ENCODE peak calls at places on chromosome 14, in five cellular contexts. One of them, this sample, is unnamed.

GRCh38 chr14:39094515-39094914 is 8.5 kb downstream of the SEC23A start:
- DNase-seq in heart right ventricle: no peak
- DNase-seq in epithelial cell of esophagus: no peak
- DNase-seq in transverse colon: no peak
- DNase-seq in AG09309: no peak
- DNase-seq in this sample: no peak

GRCh38 chr14:29897181-29897580 is 30.5 kb downstream of the PRKD1 start:
- DNase-seq in heart right ventricle: no peak
- DNase-seq in epithelial cell of esophagus: no peak
- DNase-seq in transverse colon: no peak
- DNase-seq in AG09309: no peak
- DNase-seq in this sample: no peak

GRCh38 chr14:91019673-91020072 is 40.8 kb downstream of the RPS6KA5 start:
- DNase-seq in epithelial cell of esophagus: peak; percentile 29
- DNase-seq in transverse colon: no peak
- DNase-seq in AG09309: no peak
- DNase-seq in heart right ventricle: no peak
- DNase-seq in this sample: no peak

GRCh38 chr14:88380405-88380804 is 5.1 kb upstream of the SPATA7 start:
- DNase-seq in transverse colon: no peak
- DNase-seq in epithelial cell of esophagus: peak; percentile 17
- DNase-seq in AG09309: no peak
- DNase-seq in heart right ventricle: no peak
- DNase-seq in this sample: peak; percentile 15

GRCh38 chr14:59695198-59695597 is 118.6 kb upstream of the CCDC175 start:
- DNase-seq in transverse colon: no peak
- DNase-seq in AG09309: no peak
- DNase-seq in epithelial cell of esophagus: peak; percentile 22
- DNase-seq in heart right ventricle: no peak
- DNase-seq in this sample: no peak

GRCh38 chr14:56065621-56066295 is 52.5 kb upstream of the PELI2 start:
- DNase-seq in epithelial cell of esophagus: peak; percentile 77
- DNase-seq in AG09309: no peak
- DNase-seq in heart right ventricle: no peak
- DNase-seq in transverse colon: no peak
- DNase-seq in this sample: no peak

GRCh38 chr14:35747379-35747778 is 61.7 kb downstream of the RALGAPA1 start:
- DNase-seq in heart right ventricle: no peak
- DNase-seq in AG09309: no peak
- DNase-seq in transverse colon: no peak
- DNase-seq in epithelial cell of esophagus: no peak
- DNase-seq in this sample: no peak

GRCh38 chr14:33611405-33612183 is 339.3 kb downstream of the EGLN3 start:
- DNase-seq in epithelial cell of esophagus: peak; percentile 66
- DNase-seq in AG09309: no peak
- DNase-seq in heart right ventricle: no peak
- DNase-seq in transverse colon: no peak
- DNase-seq in this sample: no peak

GRCh38 chr14:96631621-96632362 is 129.6 kb downstream of the PAPOLA start:
- DNase-seq in heart right ventricle: no peak
- DNase-seq in epithelial cell of esophagus: no peak
- DNase-seq in AG09309: no peak
- DNase-seq in transverse colon: peak; percentile 2
- DNase-seq in this sample: peak; percentile 1

GRCh38 chr14:93986972-93987371 is 10.1 kb upstream of the CCDC197 start:
- DNase-seq in transverse colon: no peak
- DNase-seq in heart right ventricle: peak; percentile 37
- DNase-seq in epithelial cell of esophagus: no peak
- DNase-seq in AG09309: no peak
- DNase-seq in this sample: no peak

GRCh38 chr14:99603471-99603933 is 505 bp downstream of the CCDC85C start:
- DNase-seq in epithelial cell of esophagus: peak; percentile 54
- DNase-seq in heart right ventricle: peak; percentile 19
- DNase-seq in transverse colon: peak; percentile 33
- DNase-seq in AG09309: no peak
- DNase-seq in this sample: no peak

GRCh38 chr14:73935666-73936065 is 14.2 kb downstream of the FAM161B start:
- DNase-seq in heart right ventricle: no peak
- DNase-seq in AG09309: no peak
- DNase-seq in transverse colon: no peak
- DNase-seq in epithelial cell of esophagus: peak; percentile 14
- DNase-seq in this sample: peak; percentile 38

GRCh38 chr14:66624319-66624937 is 116.5 kb downstream of the GPHN start:
- DNase-seq in transverse colon: peak; percentile 35
- DNase-seq in AG09309: peak; percentile 31
- DNase-seq in epithelial cell of esophagus: peak; percentile 68
- DNase-seq in heart right ventricle: peak; percentile 50
- DNase-seq in this sample: peak; percentile 41

GRCh38 chr14:96762650-96763049 is 34.5 kb upstream of the VRK1 start:
- DNase-seq in AG09309: no peak
- DNase-seq in heart right ventricle: no peak
- DNase-seq in epithelial cell of esophagus: peak; percentile 74
- DNase-seq in transverse colon: no peak
- DNase-seq in this sample: peak; percentile 79

GRCh38 chr14:33964599-33965317 is 13.9 kb upstream of the EGLN3 start:
- DNase-seq in heart right ventricle: no peak
- DNase-seq in epithelial cell of esophagus: no peak
- DNase-seq in AG09309: no peak
- DNase-seq in transverse colon: no peak
- DNase-seq in this sample: no peak

GRCh38 chr14:23895480-23895879 is 58.1 kb upstream of the DHRS4 start:
- DNase-seq in epithelial cell of esophagus: no peak
- DNase-seq in AG09309: no peak
- DNase-seq in transverse colon: no peak
- DNase-seq in heart right ventricle: no peak
- DNase-seq in this sample: no peak

GRCh38 chr14:105398726-105399440 is 545 bp downstream of the TEX22 start:
- DNase-seq in transverse colon: no peak
- DNase-seq in AG09309: no peak
- DNase-seq in heart right ventricle: no peak
- DNase-seq in epithelial cell of esophagus: no peak
- DNase-seq in this sample: no peak

GRCh38 chr14:51442513-51443175 is 202.6 kb downstream of the TMX1 start:
- DNase-seq in transverse colon: no peak
- DNase-seq in epithelial cell of esophagus: peak; percentile 98
- DNase-seq in AG09309: peak; percentile 89
- DNase-seq in heart right ventricle: no peak
- DNase-seq in this sample: no peak

GRCh38 chr14:76203086-76204001 is 51.6 kb downstream of the GPATCH2L start:
- DNase-seq in transverse colon: no peak
- DNase-seq in heart right ventricle: peak; percentile 7
- DNase-seq in AG09309: peak; percentile 75
- DNase-seq in epithelial cell of esophagus: peak; percentile 97
- DNase-seq in this sample: peak; percentile 42

GRCh38 chr14:101808020-101808641 is 46.6 kb downstream of the PPP2R5C start:
- DNase-seq in AG09309: no peak
- DNase-seq in transverse colon: no peak
- DNase-seq in epithelial cell of esophagus: no peak
- DNase-seq in heart right ventricle: no peak
- DNase-seq in this sample: no peak

GRCh38 chr14:99425272-99425681 is 55.4 kb downstream of the SETD3 start:
- DNase-seq in transverse colon: no peak
- DNase-seq in AG09309: no peak
- DNase-seq in epithelial cell of esophagus: no peak
- DNase-seq in heart right ventricle: no peak
- DNase-seq in this sample: no peak

GRCh38 chr14:92884410-92884809 is 38.5 kb upstream of the CHGA start:
- DNase-seq in heart right ventricle: no peak
- DNase-seq in epithelial cell of esophagus: no peak
- DNase-seq in transverse colon: no peak
- DNase-seq in AG09309: no peak
- DNase-seq in this sample: no peak

GRCh38 chr14:59370158-59370557 is 95.0 kb downstream of the GPR135 start:
- DNase-seq in heart right ventricle: no peak
- DNase-seq in AG09309: no peak
- DNase-seq in transverse colon: no peak
- DNase-seq in epithelial cell of esophagus: no peak
- DNase-seq in this sample: no peak

GRCh38 chr14:49677643-49678042 is 10.4 kb downstream of the POLE2 start:
- DNase-seq in epithelial cell of esophagus: no peak
- DNase-seq in transverse colon: no peak
- DNase-seq in heart right ventricle: no peak
- DNase-seq in AG09309: no peak
- DNase-seq in this sample: no peak
- TF ChIP-seq CTCF in epithelial cell of esophagus: no peak
- TF ChIP-seq CTCF in transverse colon: no peak
- TF ChIP-seq CTCF in heart right ventricle: no peak
- TF ChIP-seq CTCF in AG09309: peak; percentile 20
- TF ChIP-seq CTCF in this sample: no peak

DNA sequence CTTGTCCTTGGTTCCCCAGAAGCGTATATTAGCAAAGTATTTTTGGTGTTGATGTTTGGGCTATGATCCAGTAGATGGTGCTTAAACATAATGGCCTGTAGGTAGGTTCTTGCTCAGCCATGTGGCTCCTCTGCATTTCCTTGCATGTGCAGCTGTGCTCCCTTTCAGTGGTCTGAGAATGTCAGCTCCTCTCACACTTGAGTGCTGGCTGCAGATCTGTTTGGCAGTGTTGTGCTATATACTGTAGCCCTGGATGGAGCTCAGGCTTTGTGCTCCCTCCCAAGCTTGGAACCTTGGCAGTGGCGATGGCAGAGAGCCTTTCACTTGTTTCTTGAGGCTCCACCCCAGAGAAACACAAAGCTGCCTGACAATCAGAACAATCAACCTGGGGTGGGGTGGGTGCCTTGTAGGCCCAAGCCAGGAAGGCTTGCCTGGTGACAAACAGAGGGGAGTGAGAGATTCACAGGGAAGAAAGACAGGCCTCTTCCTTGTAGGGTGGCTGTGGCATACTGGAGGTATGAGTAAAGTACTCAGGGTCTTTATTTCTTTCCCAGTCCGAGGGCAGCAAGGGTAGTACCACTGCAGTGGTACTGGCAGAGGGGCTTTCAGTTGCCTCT is 255.3 kb downstream of the RAD51B start:
- DNase-seq in AG09309: no peak
- DNase-seq in heart right ventricle: no peak
- DNase-seq in epithelial cell of esophagus: peak; percentile 6
- DNase-seq in transverse colon: no peak
- DNase-seq in this sample: no peak
- TF ChIP-seq CTCF in AG09309: no peak
- TF ChIP-seq CTCF in heart right ventricle: no peak
- TF ChIP-seq CTCF in epithelial cell of esophagus: peak; percentile 7
- TF ChIP-seq CTCF in transverse colon: no peak
- TF ChIP-seq CTCF in this sample: peak; percentile 22

DNA sequence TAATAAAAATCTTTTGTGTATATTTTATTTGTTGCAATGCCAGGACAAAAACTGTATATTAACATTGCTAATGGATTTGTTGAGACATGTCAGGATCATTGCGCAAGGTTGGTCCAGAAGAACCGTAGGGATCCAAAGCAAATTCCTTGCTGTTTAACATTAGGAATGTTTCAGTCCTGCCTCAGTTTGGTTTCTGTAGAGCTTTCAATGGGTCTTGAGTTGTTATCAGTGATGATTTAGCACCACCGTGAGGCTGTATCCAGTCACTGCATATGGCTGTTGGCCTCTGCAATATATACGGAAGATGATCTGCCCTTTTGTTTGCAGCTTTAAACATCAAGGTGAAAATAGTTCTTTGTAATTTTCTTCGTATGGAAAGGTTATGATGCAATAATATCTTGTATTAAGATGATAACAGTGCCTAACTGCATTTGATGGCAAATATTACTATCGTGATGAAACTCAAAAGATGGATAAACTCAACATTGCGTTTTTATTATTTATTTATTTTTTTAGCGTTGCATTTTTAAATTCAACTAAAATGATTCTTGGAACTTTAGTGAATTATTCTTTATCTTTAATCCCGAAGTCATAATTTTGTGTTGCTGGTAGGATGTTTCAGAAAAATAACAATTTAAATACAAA is 231.2 kb downstream of the AKAP6 start:
- DNase-seq in heart right ventricle: peak; percentile 55
- DNase-seq in epithelial cell of esophagus: peak; percentile 91
- DNase-seq in AG09309: peak; percentile 72
- DNase-seq in transverse colon: peak; percentile 57
- DNase-seq in this sample: peak; percentile 46
- TF ChIP-seq CTCF in heart right ventricle: peak; percentile 84
- TF ChIP-seq CTCF in epithelial cell of esophagus: peak; percentile 92
- TF ChIP-seq CTCF in AG09309: peak; percentile 85
- TF ChIP-seq CTCF in transverse colon: peak; percentile 83
- TF ChIP-seq CTCF in this sample: peak; percentile 92

GRCh38 chr14:71320107-71320733 is 413.0 kb downstream of the PCNX1 start:
- DNase-seq in epithelial cell of esophagus: peak; percentile 98
- DNase-seq in AG09309: peak; percentile 95
- DNase-seq in transverse colon: peak; percentile 98
- DNase-seq in heart right ventricle: peak; percentile 99
- DNase-seq in this sample: peak; percentile 95
- TF ChIP-seq CTCF in epithelial cell of esophagus: no peak
- TF ChIP-seq CTCF in AG09309: no peak
- TF ChIP-seq CTCF in transverse colon: no peak
- TF ChIP-seq CTCF in heart right ventricle: no peak
- TF ChIP-seq CTCF in this sample: no peak

DNA sequence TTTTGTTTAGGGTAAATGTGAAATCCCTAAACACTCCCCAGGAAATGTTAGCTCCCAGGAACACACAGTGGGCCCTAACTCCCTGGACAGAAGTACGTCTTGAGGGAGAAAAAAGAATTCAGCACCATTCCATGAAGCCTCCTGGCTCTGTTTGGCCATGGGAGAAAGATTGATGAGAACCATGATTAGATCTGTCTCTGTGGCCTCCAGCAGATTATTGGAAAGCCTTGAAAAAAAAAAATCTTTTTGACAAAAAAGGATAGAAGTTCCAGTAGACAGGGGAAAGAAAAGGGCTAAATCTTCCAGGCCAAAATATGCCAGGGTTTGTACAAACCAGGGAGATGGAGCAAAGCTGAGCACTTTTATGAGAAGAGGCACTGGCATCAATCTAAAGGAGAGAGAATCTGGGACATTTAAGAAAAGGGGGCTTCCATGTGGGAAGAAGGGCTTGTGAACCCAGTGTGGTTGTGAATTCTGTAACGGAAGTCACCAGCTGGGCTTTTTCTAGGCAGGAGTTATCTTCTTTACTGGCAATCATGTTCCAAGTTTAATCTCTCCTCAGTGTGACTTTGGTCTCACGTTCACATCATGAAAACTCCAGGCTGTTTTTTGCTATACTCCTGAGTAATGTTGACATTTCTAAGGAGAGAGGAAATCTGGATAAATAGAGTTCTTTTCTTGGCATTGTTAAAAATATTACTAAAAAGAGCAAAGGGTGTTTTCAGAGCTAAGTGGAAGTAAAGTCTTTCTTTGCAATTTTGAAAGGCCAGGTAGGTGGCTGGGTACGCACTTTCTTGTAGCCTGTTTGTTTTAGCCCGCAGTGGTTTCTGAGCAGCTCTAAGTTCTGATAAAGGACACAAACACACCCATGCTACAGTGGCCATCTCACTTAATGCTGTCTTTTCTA is 426.7 kb downstream of the RAD51B start:
- DNase-seq in heart right ventricle: peak; percentile 16
- DNase-seq in AG09309: no peak
- DNase-seq in transverse colon: no peak
- DNase-seq in epithelial cell of esophagus: no peak
- DNase-seq in this sample: no peak
- TF ChIP-seq CTCF in heart right ventricle: no peak
- TF ChIP-seq CTCF in AG09309: no peak
- TF ChIP-seq CTCF in transverse colon: no peak
- TF ChIP-seq CTCF in epithelial cell of esophagus: no peak
- TF ChIP-seq CTCF in this sample: no peak